ENCODE peak calls at places on chromosome 5, in four cellular contexts. E is stimulated activated naive B cell treated with anti-CD40 and anti-IgM and Interleukin-4, amounts not matched to agents 10 μg/mL and 1 μg/mL and 100 μg/mL, for 72 hours; I is NCI-H2029; V is choroid plexus epithelial cell. H is an unnamed sample.

GRCh38 chr5:91077623-91078022 is 305.5 kb downstream of the ARRDC3 start:
- DNase-seq in E (no peak), I (no peak), V (no peak), H (no peak)

GRCh38 chr5:76040806-76041205 is 42.4 kb upstream of the SV2C start:
- DNase-seq in E (no peak), I (no peak), V (no peak), H (no peak)

GRCh38 chr5:8675182-8675581 is 806.2 kb downstream of the MTRR start:
- DNase-seq in E (no peak), I (no peak), V (no peak), H (no peak)

GRCh38 chr5:1394881-1395860 is 50.1 kb downstream of the SLC6A3 start:
- DNase-seq in E (no peak), I (no peak), V (no peak), H (no peak)

GRCh38 chr5:43191740-43192557 is at the start of gene NIM1K:
- DNase-seq in E (peak; percentile 20), I (no peak), V (peak; percentile 31), H (no peak)

GRCh38 chr5:966345-966710 is 42.3 kb upstream of the NKD2 start:
- DNase-seq in E (no peak), I (no peak), V (no peak), H (no peak)

GRCh38 chr5:132103969-132104391 is 30.4 kb downstream of the CSF2 start:
- DNase-seq in E (peak; percentile 29), I (peak; percentile 40), V (no peak), H (no peak)

GRCh38 chr5:16784843-16785791 is 151.0 kb downstream of the MYO10 start:
- DNase-seq in E (peak; percentile 41), I (no peak), V (peak; percentile 26), H (no peak)

GRCh38 chr5:73701566-73701965 is 75.6 kb downstream of the ARHGEF28 start:
- DNase-seq in E (no peak), I (no peak), V (peak; percentile 43), H (no peak)

GRCh38 chr5:73448451-73449136 is at the start of gene FOXD1:
- DNase-seq in E (peak; percentile 29), I (peak; percentile 77), V (peak; percentile 99), H (peak; percentile 96)

GRCh38 chr5:125558466-125558865 is 812.0 kb upstream of the ZNF608 start:
- DNase-seq in E (no peak), I (no peak), V (peak; percentile 13), H (no peak)

GRCh38 chr5:446864-447263 is 3.9 kb downstream of the EXOC3 start:
- DNase-seq in E (no peak), I (peak; percentile 9), V (peak; percentile 68), H (peak; percentile 75)

GRCh38 chr5:181045316-181045715 is 5.2 kb downstream of the BTNL9 start:
- DNase-seq in E (no peak), I (no peak), V (no peak), H (no peak)

GRCh38 chr5:5536871-5537270 is 114.4 kb downstream of the ICE1 start:
- DNase-seq in E (no peak), I (no peak), V (no peak), H (no peak)

GRCh38 chr5:96582343-96582742 is 79.8 kb upstream of the CAST start:
- DNase-seq in E (no peak), I (peak; percentile 84), V (no peak), H (peak; percentile 83)

GRCh38 chr5:52809884-52810283 is 22.2 kb downstream of the ITGA1 start:
- DNase-seq in E (no peak), I (no peak), V (peak; percentile 61), H (no peak)

GRCh38 chr5:107698286-107698685 is 27.5 kb upstream of the EFNA5 start:
- DNase-seq in E (no peak), I (no peak), V (peak; percentile 44), H (no peak)

GRCh38 chr5:4627887-4628286 is 512.2 kb upstream of the ADAMTS16 start:
- DNase-seq in E (no peak), I (no peak), V (no peak), H (no peak)

GRCh38 chr5:103461223-103461622 is 101.4 kb downstream of the NUDT12 start:
- DNase-seq in E (no peak), I (no peak), V (peak; percentile 87), H (no peak)

GRCh38 chr5:1288439-1289335 is 6.2 kb downstream of the TERT start:
- DNase-seq in E (no peak), I (no peak), V (no peak), H (no peak)

GRCh38 chr5:150258126-150258525 is 31.4 kb downstream of the CAMK2A start:
- DNase-seq in E (no peak), I (no peak), V (no peak), H (peak; percentile 10)

GRCh38 chr5:135153661-135154060 is 119.6 kb upstream of the PITX1 start:
- DNase-seq in E (no peak), I (no peak), V (no peak), H (no peak)

GRCh38 chr5:80559244-80559643 is 10.8 kb downstream of the ANKRD34B start:
- DNase-seq in E (no peak), I (no peak), V (no peak), H (no peak)

GRCh38 chr5:156322666-156323065 is 4.3 kb upstream of the SGCD start:
- DNase-seq in E (no peak), I (no peak), V (no peak), H (no peak)

GRCh38 chr5:67693956-67694564 is 497.5 kb upstream of the CD180 start:
- DNase-seq in E (no peak), I (no peak), V (peak; percentile 48), H (no peak)

GRCh38 chr5:78776637-78777036 is 128.1 kb upstream of the LHFPL2 start:
- DNase-seq in E (no peak), I (no peak), V (no peak), H (no peak)

GRCh38 chr5:81140942-81141341 is 92.2 kb upstream of the CKMT2 start:
- DNase-seq in E (no peak), I (no peak), V (peak; percentile 66), H (no peak)